ENCODE peak calls at places on chromosomes 12 and 14, in six cellular contexts. E is stomach, Y is ovary, M is GM10248, B is OCI-LY7, U is H9. R is an unnamed sample.

GRCh38 chr14:24132061-24132685 is 1.7 kb downstream of the FITM1 start:
- DNase-seq in E (peak), Y (no peak), B (no peak), M (no peak), U (no peak), R (peak)

GRCh38 chr14:94542111-94542810 is 19.0 kb upstream of the SERPINA4 start:
- DNase-seq in B (no peak), E (no peak), M (no peak), Y (no peak), U (no peak), R (no peak)

GRCh38 chr12:62520361-62520760 is 53.7 kb downstream of the MON2 start:
- DNase-seq in M (no peak), B (no peak), Y (no peak), U (no peak), E (no peak), R (no peak)

GRCh38 chr12:82425241-82425640 is 66.9 kb downstream of the METTL25 start:
- DNase-seq in M (no peak), Y (no peak), U (no peak), B (no peak), E (no peak), R (no peak)

GRCh38 chr12:131695968-131696367 is 14.9 kb upstream of the SFSWAP start:
- DNase-seq in Y (no peak), B (no peak), U (no peak), M (no peak), E (no peak), R (no peak)

GRCh38 chr14:74697543-74697942 is 15.3 kb downstream of the AREL1 start:
- DNase-seq in B (no peak), Y (no peak), M (no peak), U (no peak), E (no peak), R (no peak)

GRCh38 chr12:76346798-76347420 is 1.3 kb downstream of the BBS10 start:
- DNase-seq in Y (no peak), E (no peak), U (no peak), B (peak), M (peak), R (no peak)

GRCh38 chr12:26265606-26266005 is 70.2 kb downstream of the SSPN start:
- DNase-seq in M (no peak), E (no peak), Y (no peak), B (no peak), U (no peak), R (no peak)

GRCh38 chr14:80434574-80435321 is 223.4 kb upstream of the DIO2 start:
- DNase-seq in E (peak), M (no peak), B (no peak), U (peak), Y (no peak), R (no peak)

GRCh38 chr14:100375273-100375962 is 52.3 kb downstream of the SLC25A47 start:
- DNase-seq in Y (peak), B (peak), E (peak), M (peak), U (peak), R (no peak)

GRCh38 chr12:24560192-24560591 is 388.7 kb downstream of the BCAT1 start:
- DNase-seq in E (no peak), Y (no peak), M (no peak), U (no peak), B (no peak), R (no peak)

GRCh38 chr12:95168746-95169145 is 48.5 kb downstream of the FGD6 start:
- DNase-seq in E (no peak), Y (no peak), B (no peak), M (no peak), U (no peak), R (no peak)

GRCh38 chr12:42236017-42236416 is 2.0 kb downstream of the YAF2 start:
- DNase-seq in B (no peak), U (no peak), E (no peak), Y (no peak), M (no peak), R (no peak)

GRCh38 chr14:99356031-99356430 is 84.0 kb upstream of the BCL11B start:
- DNase-seq in E (no peak), B (no peak), U (no peak), M (no peak), Y (no peak), R (no peak)

GRCh38 chr12:110741795-110742717 is 635 bp downstream of the PPP1CC start:
- DNase-seq in M (no peak), E (peak), U (no peak), B (peak), Y (no peak), R (no peak)

GRCh38 chr14:103597623-103598372 is 31.2 kb upstream of the KLC1 start:
- DNase-seq in Y (no peak), U (no peak), E (no peak), B (no peak), M (no peak), R (no peak)

GRCh38 chr12:40336573-40337199 is 111.9 kb downstream of the LRRK2 start:
- DNase-seq in U (no peak), E (no peak), M (peak), Y (no peak), B (peak), R (no peak)

GRCh38 chr14:52043690-52044089 is 25.2 kb downstream of the NID2 start:
- DNase-seq in B (peak), E (peak), M (peak), U (peak), Y (peak), R (no peak)

GRCh38 chr14:76422662-76423061 is 46.7 kb downstream of the ESRRB start:
- DNase-seq in U (no peak), E (no peak), B (no peak), M (no peak), Y (no peak), R (no peak)

GRCh38 chr14:23398348-23398747 is 9.7 kb downstream of the MYH6 start:
- DNase-seq in Y (no peak), U (no peak), M (no peak), E (no peak), B (no peak), R (no peak)

GRCh38 chr14:69750495-69750894 is 16.4 kb upstream of the SRSF5 start:
- DNase-seq in E (no peak), Y (no peak), U (no peak), B (no peak), M (no peak), R (no peak)

GRCh38 chr12:64670856-64671639 is 60.8 kb downstream of the RASSF3 start:
- DNase-seq in E (peak), U (no peak), Y (peak), B (no peak), M (no peak), R (no peak)

GRCh38 chr14:90513151-90514014 is 116.6 kb downstream of the CALM1 start:
- DNase-seq in B (no peak), U (peak), Y (no peak), M (no peak), E (peak), R (peak)

GRCh38 chr14:72686832-72687231 is 207.1 kb downstream of the DPF3 start:
- DNase-seq in U (no peak), E (no peak), B (no peak), Y (no peak), M (no peak), R (no peak)

GRCh38 chr12:32917094-32917611 is 20.6 kb upstream of the PKP2 start:
- DNase-seq in Y (no peak), B (no peak), M (no peak), U (no peak), E (no peak), R (no peak)

GRCh38 chr12:33967760-33968159 is 54.5 kb upstream of the ALG10 start:
- DNase-seq in M (no peak), U (no peak), B (no peak), E (no peak), Y (no peak), R (no peak)

GRCh38 chr12:96189781-96190180 is 4.4 kb upstream of the ELK3 start:
- DNase-seq in U (no peak), E (no peak), Y (no peak), M (no peak), B (no peak), R (no peak)

GRCh38 chr14:30375280-30375892 is 183.6 kb upstream of the G2E3 start:
- DNase-seq in U (peak), B (peak), E (peak), Y (peak), M (peak), R (peak)

GRCh38 chr12:127393896-127394295 is 873.1 kb upstream of the TMEM132C start:
- DNase-seq in B (no peak), Y (no peak), U (no peak), E (no peak), M (no peak), R (no peak)

GRCh38 chr12:52924764-52925716 is 20.2 kb upstream of the KRT8 start:
- DNase-seq in M (no peak), E (no peak), U (peak), B (no peak), Y (no peak), R (peak)

GRCh38 chr12:130765186-130765659 is 49.1 kb upstream of the RIMBP2 start:
- DNase-seq in Y (no peak), U (no peak), E (no peak), B (peak), M (no peak), R (no peak)

GRCh38 chr12:46390881-46391280 is 18.3 kb upstream of the SLC38A2 start:
- DNase-seq in M (no peak), E (no peak), Y (no peak), B (no peak), U (no peak), R (no peak)

GRCh38 chr12:120261951-120262851 is 3.3 kb downstream of the PXN start:
- DNase-seq in U (no peak), B (no peak), E (no peak), M (no peak), Y (no peak), R (no peak)

GRCh38 chr14:21612324-21612723 is 22.4 kb downstream of the OR10G2 start:
- DNase-seq in Y (no peak), U (no peak), M (peak), B (no peak), E (no peak), R (no peak)

GRCh38 chr12:96578526-96579125 is 89.2 kb downstream of the CFAP54 start:
- DNase-seq in B (peak), E (no peak), U (no peak), M (peak), Y (no peak), R (no peak)

DNA sequence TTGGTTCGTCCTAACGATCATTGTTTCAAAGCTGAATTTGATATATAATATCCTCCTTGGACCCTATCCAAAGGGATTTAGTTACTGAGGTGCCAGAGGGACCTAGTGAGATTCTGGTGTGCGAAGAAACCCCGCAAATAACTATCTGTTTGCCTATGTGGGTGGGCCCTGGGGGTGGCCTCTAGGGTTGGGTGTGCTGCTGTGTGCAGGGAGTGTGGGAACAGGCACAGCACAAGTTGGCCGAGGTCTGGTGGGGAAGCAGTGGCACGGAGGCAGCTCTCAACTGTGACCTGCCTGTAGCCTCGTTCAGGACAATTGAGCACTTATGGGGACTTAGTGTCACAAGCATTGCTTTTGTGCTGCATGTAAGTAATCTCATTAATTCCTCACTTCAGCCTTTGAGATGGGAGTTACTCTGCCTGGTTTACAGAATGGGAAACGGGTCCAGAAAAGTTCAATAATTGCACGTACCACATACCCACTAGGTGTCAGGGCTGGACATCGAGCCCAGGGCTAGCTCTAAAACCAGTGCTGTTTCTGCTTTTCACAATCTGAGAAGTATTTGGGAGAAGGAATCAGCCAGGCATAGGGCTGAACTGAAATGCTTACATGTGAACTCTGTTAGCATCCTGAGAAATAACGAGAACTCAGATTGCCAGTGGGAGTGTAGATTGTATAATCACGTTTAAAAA is 58.8 kb downstream of the TECPR2 start:
- DNase-seq in M (no peak), Y (no peak), U (peak), B (no peak), E (no peak), R (no peak)
- TF ChIP-seq CTCF in M (no peak), Y (no peak), U (no peak), B (no peak), E (no peak), R (no peak)

DNA sequence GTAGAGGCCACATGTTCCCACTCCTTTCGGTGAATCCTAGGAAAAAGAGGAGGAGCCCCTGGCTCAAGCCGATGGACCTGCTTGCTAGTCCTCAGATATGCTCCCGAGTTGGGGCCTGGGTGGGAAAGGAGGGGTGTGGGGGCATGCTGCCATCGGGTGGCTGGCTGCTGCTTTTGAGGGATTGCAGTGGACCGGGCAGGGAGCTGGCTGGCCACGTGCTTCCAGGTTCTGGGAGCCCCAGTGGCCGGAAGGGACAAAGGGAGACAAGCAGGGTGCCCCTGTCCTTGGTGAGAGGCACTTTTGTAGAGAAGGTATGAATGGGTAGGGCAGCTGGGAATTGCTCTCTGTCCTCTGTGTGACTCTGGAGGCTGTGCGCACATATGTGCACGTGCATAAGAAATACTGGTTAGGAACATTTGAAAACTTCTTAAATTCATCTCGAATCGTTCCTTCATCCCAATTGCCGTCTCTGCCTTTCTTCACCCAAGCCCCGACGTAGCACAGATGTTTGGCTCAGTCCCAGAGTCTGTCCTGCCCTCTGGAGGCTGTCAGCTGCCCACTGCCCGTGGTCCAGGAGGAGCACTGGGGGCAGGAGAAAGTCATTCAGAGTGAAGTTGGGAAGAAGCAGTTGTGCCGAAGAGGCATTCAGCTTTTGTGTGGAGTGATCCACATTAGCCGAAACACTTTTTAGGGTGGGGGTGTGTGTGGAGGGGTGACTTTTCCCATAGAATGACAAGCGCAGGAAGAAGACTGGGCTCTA is 124.7 kb downstream of the TSPAN9 start:
- DNase-seq in E (no peak), M (no peak), U (no peak), Y (no peak), B (no peak), R (peak)
- TF ChIP-seq CTCF in E (no peak), M (no peak), U (peak), Y (no peak), B (no peak), R (no peak)

GRCh38 chr14:106269029-106269428 is 742.6 kb downstream of the TMEM121 start:
- DNase-seq in Y (no peak), B (peak), E (no peak), M (no peak), U (no peak), R (no peak)

GRCh38 chr14:106269451-106270204 is 743.2 kb downstream of the TMEM121 start:
- DNase-seq in B (no peak), E (no peak), Y (no peak), M (no peak), U (no peak), R (no peak)

GRCh38 chr14:106268013-106268727 is 741.8 kb downstream of the TMEM121 start:
- DNase-seq in Y (no peak), M (peak), B (peak), E (peak), U (no peak), R (no peak)
- TF ChIP-seq CTCF in Y (no peak), M (no peak), B (peak), E (no peak), U (no peak), R (no peak)

GRCh38 chr12:57776247-57776587 is 3.8 kb downstream of the EEF1AKMT3 start:
- DNase-seq in Y (no peak), U (no peak), E (no peak), B (no peak), M (no peak), R (no peak)

GRCh38 chr12:57772429-57773322 is at the start of gene EEF1AKMT3:
- DNase-seq in U (no peak), E (peak), Y (peak), B (no peak), M (peak), R (peak)

GRCh38 chr12:57775044-57775443 is 2.6 kb downstream of the EEF1AKMT3 start:
- DNase-seq in M (no peak), U (no peak), Y (no peak), E (no peak), B (no peak), R (no peak)

GRCh38 chr12:57777367-57777766 is 5.0 kb downstream of the EEF1AKMT3 start:
- DNase-seq in E (no peak), U (no peak), Y (no peak), B (no peak), M (no peak), R (no peak)

GRCh38 chr12:57775563-57776246 is 3.3 kb downstream of the EEF1AKMT3 start:
- DNase-seq in U (no peak), M (no peak), B (peak), Y (no peak), E (no peak), R (no peak)
- TF ChIP-seq CTCF in U (peak), M (no peak), B (peak), Y (no peak), E (no peak), R (no peak)

GRCh38 chr14:58641509-58641908 is 3.7 kb downstream of the DACT1 start:
- DNase-seq in U (no peak), M (no peak), B (no peak), Y (no peak), E (no peak), R (no peak)
- TF ChIP-seq CTCF in U (peak), M (no peak), B (no peak), Y (no peak), E (no peak), R (no peak)

GRCh38 chr14:54589076-54589475 is 22.1 kb downstream of the SAMD4A start:
- DNase-seq in E (no peak), B (no peak), U (no peak), M (no peak), Y (no peak), R (no peak)

GRCh38 chr14:54593860-54594259 is 26.9 kb downstream of the SAMD4A start:
- DNase-seq in M (no peak), Y (no peak), E (no peak), U (no peak), B (no peak), R (no peak)

GRCh38 chr14:54591461-54592245 is 24.7 kb downstream of the SAMD4A start:
- DNase-seq in B (no peak), E (no peak), U (no peak), M (no peak), Y (no peak), R (no peak)

GRCh38 chr14:54590481-54590880 is 23.6 kb downstream of the SAMD4A start:
- DNase-seq in M (no peak), B (no peak), Y (no peak), U (no peak), E (no peak), R (no peak)

GRCh38 chr14:54589843-54590242 is 22.9 kb downstream of the SAMD4A start:
- DNase-seq in E (no peak), B (no peak), U (no peak), Y (no peak), M (no peak), R (no peak)
- TF ChIP-seq CTCF in E (no peak), B (no peak), U (no peak), Y (no peak), M (no peak), R (no peak)

DNA sequence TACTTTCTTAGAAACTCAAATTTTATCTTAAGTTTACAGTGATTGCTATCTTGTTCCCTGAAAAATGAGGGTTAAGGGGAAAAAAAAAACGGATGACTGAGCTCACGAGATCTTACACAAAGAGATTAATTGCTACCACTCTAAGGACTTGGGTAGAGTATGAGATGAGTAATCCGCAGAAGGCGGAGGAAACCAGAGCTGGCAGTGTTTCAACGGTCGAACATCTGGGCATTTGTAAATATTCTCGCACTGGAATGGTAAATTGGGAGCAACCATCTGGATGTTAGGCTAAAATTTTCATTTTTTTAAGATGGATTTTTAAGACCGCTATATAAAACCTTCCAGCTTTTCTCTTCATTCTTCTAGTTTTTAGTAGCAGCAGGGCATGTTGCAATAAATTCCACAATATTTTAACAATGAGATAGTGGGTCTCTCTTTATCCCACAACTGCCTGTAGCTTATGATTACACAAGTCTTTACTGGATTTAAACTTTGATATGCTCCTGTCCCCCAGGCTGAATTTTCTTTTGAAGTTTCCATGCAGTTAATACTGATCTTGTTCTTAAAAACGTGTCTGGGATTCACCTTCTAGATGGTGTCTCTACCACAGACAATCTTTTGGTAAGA is 1324.1 kb downstream of the AACS start:
- DNase-seq in Y (no peak), B (no peak), E (no peak), U (no peak), M (no peak), R (no peak)
- TF ChIP-seq CTCF in Y (no peak), B (no peak), E (no peak), U (no peak), M (no peak), R (no peak)

DNA sequence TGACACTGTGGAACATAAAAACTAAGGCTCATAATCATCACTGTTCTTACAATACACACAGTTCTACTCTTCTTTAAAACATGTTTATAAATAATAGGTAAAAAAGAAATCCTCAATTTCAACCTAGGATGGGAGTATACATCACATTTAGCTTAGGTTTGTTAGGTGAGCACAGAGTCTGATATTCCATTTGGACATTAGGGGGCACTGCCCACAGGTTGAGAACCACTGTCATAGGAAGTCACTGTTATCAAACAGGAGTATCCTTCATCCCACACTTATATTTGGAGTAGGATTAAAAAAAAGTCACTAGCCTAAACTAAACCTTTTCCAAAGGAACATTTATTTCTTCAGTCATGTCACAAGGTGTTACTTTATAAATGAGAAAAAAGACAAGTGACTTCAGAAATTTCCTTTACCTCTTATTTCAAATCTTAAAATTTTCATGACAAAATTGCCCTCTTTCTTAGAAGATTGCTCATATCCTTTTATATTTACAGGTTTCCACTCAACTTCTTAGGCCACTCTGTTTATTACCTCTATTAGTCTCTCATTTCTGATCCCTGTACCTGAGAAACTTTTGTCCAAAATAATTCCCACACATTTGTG is 240.6 kb downstream of the CPNE8 start:
- DNase-seq in B (peak), M (peak), E (no peak), U (no peak), Y (no peak), R (no peak)
- TF ChIP-seq CTCF in B (peak), M (peak), E (no peak), U (peak), Y (no peak), R (no peak)

R was measured in pancreas.